ENCODE peak calls at places on chromosomes 4 and X, in ten cellular contexts. Z, M, O, Y, Q, X, C, N, A and K are unnamed samples.

GRCh38 chr4:97942137-97942536 is 201.1 kb downstream of the STPG2 start:
- DNase-seq in C (no peak), X (no peak), N (no peak), A (no peak), Y (no peak), Q (no peak), M (no peak), O (no peak), Z (no peak), K (no peak)

GRCh38 chr4:173181769-173182374 is 13.3 kb downstream of the GALNT7 start:
- DNase-seq in Y (no peak), Q (no peak), N (no peak), A (no peak), X (peak; percentile 69), C (no peak), Z (no peak), O (no peak), M (no peak), K (no peak)

GRCh38 chr4:7432531-7433375 is 2.0 kb downstream of the PSAPL1 start:
- DNase-seq in N (no peak), X (no peak), A (no peak), Y (no peak), O (no peak), C (no peak), Q (no peak), M (no peak), Z (no peak), K (no peak)

GRCh38 chr4:25843340-25844097 is 19.3 kb downstream of the SEL1L3 start:
- DNase-seq in A (peak; percentile 69), Z (peak; percentile 50), Q (no peak), X (no peak), C (no peak), M (no peak), Y (peak; percentile 45), N (no peak), O (no peak), K (no peak)

GRCh38 chrX:13661735-13662536 is 9.0 kb downstream of the TCEANC start:
- DNase-seq in Q (no peak), X (no peak), N (no peak), Z (no peak), O (no peak), C (no peak), Y (no peak), M (no peak), A (no peak), K (no peak)

GRCh38 chr4:1199556-1200331 is 27.4 kb upstream of the SPON2 start:
- DNase-seq in Y (no peak), Z (peak; percentile 1), A (peak; percentile 61), C (no peak), X (no peak), O (no peak), N (peak; percentile 4), M (no peak), Q (no peak), K (peak; percentile 37)

GRCh38 chr4:40629401-40630334 is at the start of gene RBM47:
- DNase-seq in Q (peak; percentile 14), C (peak; percentile 36), Y (peak; percentile 86), Z (peak; percentile 91), O (peak; percentile 33), X (peak; percentile 13), A (no peak), N (peak; percentile 12), M (peak; percentile 26), K (peak; percentile 81)

GRCh38 chrX:105502336-105502735 is 281.8 kb upstream of the TEX13A start:
- DNase-seq in N (no peak), Z (no peak), O (no peak), M (no peak), Q (no peak), X (no peak), Y (no peak), C (no peak), A (no peak), K (no peak)

GRCh38 chr4:157739237-157739636 is 433.6 kb downstream of the GASK1B start:
- DNase-seq in Y (no peak), O (no peak), M (no peak), X (no peak), N (no peak), Z (no peak), Q (peak; percentile 22), A (no peak), C (no peak), K (no peak)

GRCh38 chrX:56784666-56785065 is 55.6 kb downstream of the NBDY start:
- DNase-seq in Q (no peak), N (no peak), Y (no peak), M (no peak), Z (no peak), C (no peak), O (no peak), X (no peak), A (peak; percentile 19), K (no peak)

GRCh38 chrX:69305333-69306062 is 140.2 kb upstream of the PJA1 start:
- DNase-seq in O (no peak), M (peak; percentile 30), X (no peak), A (no peak), Q (no peak), N (no peak), Y (no peak), C (no peak), Z (no peak), K (no peak)

GRCh38 chrX:150635952-150636351 is 57.2 kb upstream of the MTMR1 start:
- DNase-seq in O (no peak), M (no peak), Z (no peak), X (peak; percentile 82), N (no peak), Y (no peak), A (no peak), Q (no peak), C (no peak), K (no peak)

GRCh38 chr4:47913858-47914218 is 545 bp downstream of the NFXL1 start:
- DNase-seq in O (no peak), A (peak; percentile 77), M (peak; percentile 24), Q (peak; percentile 35), Y (peak; percentile 44), C (peak; percentile 49), Z (peak; percentile 45), X (no peak), N (peak; percentile 31), K (peak; percentile 63)

GRCh38 chrX:120365320-120365719 is 3.4 kb downstream of the ATP1B4 start:
- DNase-seq in C (peak; percentile 67), A (no peak), Z (peak; percentile 52), O (no peak), Q (no peak), Y (peak; percentile 38), X (no peak), M (no peak), N (peak; percentile 40), K (peak; percentile 40)

GRCh38 chr4:127500242-127500641 is 132.5 kb upstream of the INTU start:
- DNase-seq in A (no peak), Z (no peak), N (no peak), X (no peak), O (no peak), Q (no peak), M (no peak), Y (no peak), C (no peak), K (no peak)

GRCh38 chr4:186932631-186933150 is 209.0 kb upstream of the FAT1 start:
- DNase-seq in X (peak; percentile 90), N (no peak), C (no peak), Y (no peak), Q (no peak), A (no peak), Z (no peak), O (no peak), M (no peak), K (no peak)

GRCh38 chrX:135295944-135296305 is 13.4 kb upstream of the ETDC start:
- DNase-seq in M (no peak), O (no peak), N (no peak), X (no peak), Q (no peak), Z (no peak), Y (no peak), A (no peak), C (no peak), K (no peak)

GRCh38 chrX:135295238-135295943 is 13.9 kb upstream of the ETDC start:
- DNase-seq in N (peak; percentile 49), C (no peak), Y (peak; percentile 33), M (peak; percentile 40), X (no peak), O (peak; percentile 5), Z (peak; percentile 20), Q (no peak), A (no peak), K (peak; percentile 49)
- TF ChIP-seq CTCF in N (no peak), C (no peak), Y (no peak), M (peak; percentile 44), X (no peak), O (no peak), Z (no peak), Q (no peak), A (no peak), K (no peak)

GRCh38 chrX:7362111-7362510 is 214.2 kb upstream of the PUDP start:
- DNase-seq in M (no peak), C (no peak), N (no peak), X (no peak), Y (no peak), O (no peak), Z (no peak), Q (no peak), A (no peak), K (no peak)
- TF ChIP-seq CTCF in M (peak; percentile 20), C (no peak), N (no peak), X (no peak), Y (no peak), O (no peak), Z (no peak), Q (no peak), A (no peak), K (no peak)

GRCh38 chrX:26664919-26665318 is 448.9 kb downstream of the MAGEB5 start:
- DNase-seq in C (no peak), N (no peak), O (no peak), Q (no peak), Z (no peak), A (no peak), X (no peak), Y (no peak), M (no peak), K (no peak)
- TF ChIP-seq CTCF in C (no peak), N (no peak), O (no peak), Q (no peak), Z (no peak), A (no peak), X (no peak), Y (no peak), M (peak; percentile 24), K (peak; percentile 68)

DNA sequence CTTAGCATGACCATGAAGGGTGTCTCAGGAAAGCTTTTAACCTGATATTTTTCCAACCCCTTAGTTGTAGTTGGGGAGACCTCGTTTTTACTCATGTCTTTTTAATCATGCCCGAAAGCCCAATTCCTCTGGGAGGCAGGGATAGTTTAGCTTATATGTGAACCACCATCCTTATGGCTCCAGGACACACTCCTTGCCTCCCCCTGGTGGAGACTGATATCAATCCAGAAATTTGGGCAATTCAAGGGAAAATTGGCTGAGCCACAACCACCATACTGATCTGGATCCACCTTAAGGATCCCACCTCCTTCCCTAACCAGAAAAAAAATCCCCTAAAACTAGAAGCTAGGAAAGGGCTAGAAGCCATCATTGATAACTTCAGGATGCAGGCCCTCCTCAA is 13.4 kb upstream of the COL25A1 start:
- DNase-seq in N (no peak), C (no peak), O (no peak), A (no peak), Z (no peak), M (no peak), Q (no peak), X (no peak), Y (no peak), K (no peak)
- TF ChIP-seq CTCF in N (no peak), C (peak; percentile 12), O (no peak), A (no peak), Z (no peak), M (peak; percentile 36), Q (no peak), X (peak; percentile 49), Y (no peak), K (peak; percentile 20)

GRCh38 chrX:149631293-149632165 is at the start of gene TMEM185A:
- DNase-seq in X (peak; percentile 28), M (peak; percentile 59), N (peak; percentile 72), Q (peak; percentile 47), Z (peak; percentile 70), Y (peak; percentile 71), A (no peak), O (peak; percentile 37), C (peak; percentile 75), K (no peak)
- TF ChIP-seq CTCF in X (no peak), M (no peak), N (no peak), Q (no peak), Z (no peak), Y (no peak), A (no peak), O (no peak), C (no peak), K (no peak)